ENCODE peak calls at places on chromosomes 13 and 19, in six cellular contexts. A is NCI-H1105 treated with DMSO at 0.1 percent for 48 hours; R is non-pigmented ciliary epithelial cell; O is T-helper 2 cell treated with Interferon-gamma antibody and Interleukin-4, amounts not matched to agents 5 μg/mL and 100 μg/mL, for 36 hours; K is T-helper 1 cell; Y is ureter. C is an unnamed sample.

GRCh38 chr19:49890349-49891311 is 6.1 kb downstream of the IL4I1 start:
- DNase-seq in A (peak), R (no peak), O (peak), K (peak), Y (no peak), C (no peak)

GRCh38 chr19:5684694-5685430 is 4.0 kb downstream of the HSD11B1L start:
- DNase-seq in A (no peak), R (no peak), O (no peak), K (no peak), Y (no peak), C (no peak)

GRCh38 chr19:33488826-33489225 is 32.8 kb downstream of the PEPD start:
- DNase-seq in A (no peak), R (no peak), O (no peak), K (no peak), Y (no peak), C (no peak)

GRCh38 chr19:916645-917322 is 349 bp upstream of the KISS1R start:
- DNase-seq in A (no peak), R (no peak), O (no peak), K (no peak), Y (no peak), C (no peak)

GRCh38 chr13:41054919-41055619 is 6.2 kb upstream of the WBP4 start:
- DNase-seq in A (no peak), R (no peak), O (no peak), K (no peak), Y (no peak), C (no peak)

GRCh38 chr19:58346961-58347929 is 6.0 kb downstream of the A1BG start:
- DNase-seq in A (peak), R (no peak), O (peak), K (peak), Y (peak), C (peak)

GRCh38 chr13:77981191-77981925 is 62.7 kb upstream of the EDNRB start:
- DNase-seq in A (no peak), R (no peak), O (no peak), K (no peak), Y (no peak), C (no peak)

GRCh38 chr13:30708541-30708940 is 26.8 kb upstream of the ALOX5AP start:
- DNase-seq in A (no peak), R (peak), O (no peak), K (no peak), Y (peak), C (no peak)

C was measured in NCI-H1694 treated with DMSO at 0.1 percent for 48 hours.